ENCODE peak calls at places on chromosomes 11 and 22, in eight cellular contexts. One of them, this sample, is unnamed.

GRCh38 chr11:119134389-119134978 is 13.1 kb downstream of the HINFP start:
- DNase-seq in NCI-H1092: no peak
- DNase-seq in DMS 273 treated with DMSO at 0.1 percent for 48 hours: no peak
- DNase-seq in C1 segment of cervical spinal cord: no peak
- DNase-seq in Kasumi-1: peak
- DNase-seq in H9: no peak
- DNase-seq in cardiac fibroblast: peak
- DNase-seq in HT1080: no peak
- DNase-seq in this sample: no peak

GRCh38 chr22:42711281-42711731 is 9.4 kb downstream of the A4GALT start:
- DNase-seq in NCI-H1092: no peak
- DNase-seq in DMS 273 treated with DMSO at 0.1 percent for 48 hours: no peak
- DNase-seq in C1 segment of cervical spinal cord: no peak
- DNase-seq in Kasumi-1: no peak
- DNase-seq in H9: no peak
- DNase-seq in cardiac fibroblast: peak
- DNase-seq in HT1080: no peak
- DNase-seq in this sample: no peak

GRCh38 chr11:36009469-36009868 is 65.6 kb downstream of the LDLRAD3 start:
- DNase-seq in NCI-H1092: no peak
- DNase-seq in DMS 273 treated with DMSO at 0.1 percent for 48 hours: no peak
- DNase-seq in C1 segment of cervical spinal cord: no peak
- DNase-seq in Kasumi-1: no peak
- DNase-seq in H9: no peak
- DNase-seq in cardiac fibroblast: peak
- DNase-seq in HT1080: peak
- DNase-seq in this sample: no peak

GRCh38 chr11:134678152-134678551 is 266.1 kb upstream of the B3GAT1 start:
- DNase-seq in NCI-H1092: no peak
- DNase-seq in DMS 273 treated with DMSO at 0.1 percent for 48 hours: no peak
- DNase-seq in C1 segment of cervical spinal cord: no peak
- DNase-seq in Kasumi-1: no peak
- DNase-seq in H9: no peak
- DNase-seq in cardiac fibroblast: no peak
- DNase-seq in HT1080: no peak
- DNase-seq in this sample: no peak

GRCh38 chr11:128806496-128807261 is 60.4 kb downstream of the KCNJ1 start:
- DNase-seq in NCI-H1092: no peak
- DNase-seq in DMS 273 treated with DMSO at 0.1 percent for 48 hours: no peak
- DNase-seq in C1 segment of cervical spinal cord: no peak
- DNase-seq in Kasumi-1: no peak
- DNase-seq in H9: no peak
- DNase-seq in cardiac fibroblast: no peak
- DNase-seq in HT1080: no peak
- DNase-seq in this sample: no peak

GRCh38 chr22:43185860-43186261 is 1.1 kb downstream of the TTLL12 start:
- DNase-seq in NCI-H1092: peak
- DNase-seq in DMS 273 treated with DMSO at 0.1 percent for 48 hours: no peak
- DNase-seq in C1 segment of cervical spinal cord: no peak
- DNase-seq in Kasumi-1: no peak
- DNase-seq in H9: no peak
- DNase-seq in cardiac fibroblast: no peak
- DNase-seq in HT1080: peak
- DNase-seq in this sample: no peak

GRCh38 chr11:116311141-116311540 is 461.6 kb downstream of the BUD13 start:
- DNase-seq in NCI-H1092: peak
- DNase-seq in DMS 273 treated with DMSO at 0.1 percent for 48 hours: no peak
- DNase-seq in C1 segment of cervical spinal cord: no peak
- DNase-seq in Kasumi-1: no peak
- DNase-seq in H9: no peak
- DNase-seq in cardiac fibroblast: no peak
- DNase-seq in HT1080: no peak
- DNase-seq in this sample: no peak

GRCh38 chr11:127003260-127003981 is 2.9 kb upstream of the KIRREL3 start:
- DNase-seq in NCI-H1092: peak
- DNase-seq in DMS 273 treated with DMSO at 0.1 percent for 48 hours: no peak
- DNase-seq in C1 segment of cervical spinal cord: no peak
- DNase-seq in Kasumi-1: no peak
- DNase-seq in H9: peak
- DNase-seq in cardiac fibroblast: no peak
- DNase-seq in HT1080: peak
- DNase-seq in this sample: no peak

GRCh38 chr22:46968848-46969247 is 206.4 kb downstream of the TBC1D22A start:
- DNase-seq in NCI-H1092: no peak
- DNase-seq in DMS 273 treated with DMSO at 0.1 percent for 48 hours: no peak
- DNase-seq in C1 segment of cervical spinal cord: no peak
- DNase-seq in Kasumi-1: no peak
- DNase-seq in H9: no peak
- DNase-seq in cardiac fibroblast: no peak
- DNase-seq in HT1080: no peak
- DNase-seq in this sample: no peak

GRCh38 chr22:30434775-30435315 is 9.3 kb downstream of the MTFP1 start:
- DNase-seq in NCI-H1092: no peak
- DNase-seq in DMS 273 treated with DMSO at 0.1 percent for 48 hours: no peak
- DNase-seq in C1 segment of cervical spinal cord: no peak
- DNase-seq in Kasumi-1: no peak
- DNase-seq in H9: no peak
- DNase-seq in cardiac fibroblast: no peak
- DNase-seq in HT1080: no peak
- DNase-seq in this sample: no peak

GRCh38 chr11:86990520-86990919 is 35.3 kb upstream of the FZD4 start:
- DNase-seq in NCI-H1092: no peak
- DNase-seq in DMS 273 treated with DMSO at 0.1 percent for 48 hours: no peak
- DNase-seq in C1 segment of cervical spinal cord: no peak
- DNase-seq in Kasumi-1: no peak
- DNase-seq in H9: no peak
- DNase-seq in cardiac fibroblast: peak
- DNase-seq in HT1080: peak
- DNase-seq in this sample: no peak

GRCh38 chr11:62909107-62909894 is 11.9 kb downstream of the CHRM1 start:
- DNase-seq in NCI-H1092: peak
- DNase-seq in DMS 273 treated with DMSO at 0.1 percent for 48 hours: peak
- DNase-seq in C1 segment of cervical spinal cord: peak
- DNase-seq in Kasumi-1: peak
- DNase-seq in H9: peak
- DNase-seq in cardiac fibroblast: peak
- DNase-seq in HT1080: peak
- DNase-seq in this sample: no peak

GRCh38 chr22:44398791-44399190 is 86.0 kb upstream of the SHISAL1 start:
- DNase-seq in NCI-H1092: no peak
- DNase-seq in DMS 273 treated with DMSO at 0.1 percent for 48 hours: no peak
- DNase-seq in C1 segment of cervical spinal cord: no peak
- DNase-seq in Kasumi-1: no peak
- DNase-seq in H9: peak
- DNase-seq in cardiac fibroblast: no peak
- DNase-seq in HT1080: no peak
- DNase-seq in this sample: no peak

GRCh38 chr11:125519865-125520834 is 24.1 kb upstream of the FEZ1 start:
- DNase-seq in NCI-H1092: no peak
- DNase-seq in DMS 273 treated with DMSO at 0.1 percent for 48 hours: no peak
- DNase-seq in C1 segment of cervical spinal cord: no peak
- DNase-seq in Kasumi-1: no peak
- DNase-seq in H9: no peak
- DNase-seq in cardiac fibroblast: no peak
- DNase-seq in HT1080: no peak
- DNase-seq in this sample: no peak

GRCh38 chr22:47300698-47301405 is 538.4 kb downstream of the TBC1D22A start:
- DNase-seq in NCI-H1092: no peak
- DNase-seq in DMS 273 treated with DMSO at 0.1 percent for 48 hours: no peak
- DNase-seq in C1 segment of cervical spinal cord: no peak
- DNase-seq in Kasumi-1: no peak
- DNase-seq in H9: no peak
- DNase-seq in cardiac fibroblast: no peak
- DNase-seq in HT1080: no peak
- DNase-seq in this sample: no peak

GRCh38 chr11:40186401-40187091 is 1272.9 kb downstream of the LRRC4C start:
- DNase-seq in NCI-H1092: peak
- DNase-seq in DMS 273 treated with DMSO at 0.1 percent for 48 hours: no peak
- DNase-seq in C1 segment of cervical spinal cord: peak
- DNase-seq in Kasumi-1: no peak
- DNase-seq in H9: no peak
- DNase-seq in cardiac fibroblast: no peak
- DNase-seq in HT1080: peak
- DNase-seq in this sample: no peak

GRCh38 chr11:5069272-5069671 is at the start of gene OR52E1:
- DNase-seq in NCI-H1092: no peak
- DNase-seq in DMS 273 treated with DMSO at 0.1 percent for 48 hours: no peak
- DNase-seq in C1 segment of cervical spinal cord: no peak
- DNase-seq in Kasumi-1: no peak
- DNase-seq in H9: no peak
- DNase-seq in cardiac fibroblast: no peak
- DNase-seq in HT1080: no peak
- DNase-seq in this sample: no peak

GRCh38 chr11:35274909-35275807 is 136.2 kb downstream of the CD44 start:
- DNase-seq in NCI-H1092: peak
- DNase-seq in DMS 273 treated with DMSO at 0.1 percent for 48 hours: no peak
- DNase-seq in C1 segment of cervical spinal cord: peak
- DNase-seq in Kasumi-1: no peak
- DNase-seq in H9: no peak
- DNase-seq in cardiac fibroblast: no peak
- DNase-seq in HT1080: peak
- DNase-seq in this sample: no peak

GRCh38 chr22:19149047-19149883 is 827 bp downstream of the GSC2 start:
- DNase-seq in NCI-H1092: no peak
- DNase-seq in DMS 273 treated with DMSO at 0.1 percent for 48 hours: no peak
- DNase-seq in C1 segment of cervical spinal cord: no peak
- DNase-seq in Kasumi-1: no peak
- DNase-seq in H9: peak
- DNase-seq in cardiac fibroblast: no peak
- DNase-seq in HT1080: no peak
- DNase-seq in this sample: peak

GRCh38 chr11:61507962-61508824 is at the start of gene LRRC10B:
- DNase-seq in NCI-H1092: peak
- DNase-seq in DMS 273 treated with DMSO at 0.1 percent for 48 hours: no peak
- DNase-seq in C1 segment of cervical spinal cord: no peak
- DNase-seq in Kasumi-1: peak
- DNase-seq in H9: peak
- DNase-seq in cardiac fibroblast: no peak
- DNase-seq in HT1080: no peak
- DNase-seq in this sample: no peak

GRCh38 chr11:25566298-25567200 is 765.4 kb upstream of the ANO3 start:
- DNase-seq in NCI-H1092: no peak
- DNase-seq in DMS 273 treated with DMSO at 0.1 percent for 48 hours: no peak
- DNase-seq in C1 segment of cervical spinal cord: no peak
- DNase-seq in Kasumi-1: peak
- DNase-seq in H9: no peak
- DNase-seq in cardiac fibroblast: peak
- DNase-seq in HT1080: no peak
- DNase-seq in this sample: no peak

GRCh38 chr11:1749787-1750351 is 526 bp downstream of the IFITM10 start:
- DNase-seq in NCI-H1092: no peak
- DNase-seq in DMS 273 treated with DMSO at 0.1 percent for 48 hours: no peak
- DNase-seq in C1 segment of cervical spinal cord: no peak
- DNase-seq in Kasumi-1: no peak
- DNase-seq in H9: no peak
- DNase-seq in cardiac fibroblast: peak
- DNase-seq in HT1080: peak
- DNase-seq in this sample: no peak

GRCh38 chr22:50544078-50544745 is 1.5 kb upstream of the KLHDC7B start:
- DNase-seq in NCI-H1092: peak
- DNase-seq in DMS 273 treated with DMSO at 0.1 percent for 48 hours: no peak
- DNase-seq in C1 segment of cervical spinal cord: peak
- DNase-seq in Kasumi-1: peak
- DNase-seq in H9: peak
- DNase-seq in cardiac fibroblast: peak
- DNase-seq in HT1080: no peak
- DNase-seq in this sample: peak

GRCh38 chr11:34223021-34223813 is 117.8 kb downstream of the NAT10 start:
- DNase-seq in NCI-H1092: no peak
- DNase-seq in DMS 273 treated with DMSO at 0.1 percent for 48 hours: no peak
- DNase-seq in C1 segment of cervical spinal cord: no peak
- DNase-seq in Kasumi-1: no peak
- DNase-seq in H9: no peak
- DNase-seq in cardiac fibroblast: peak
- DNase-seq in HT1080: no peak
- DNase-seq in this sample: no peak

GRCh38 chr11:88810420-88811097 is 255.2 kb downstream of the GRM5 start:
- DNase-seq in NCI-H1092: no peak
- DNase-seq in DMS 273 treated with DMSO at 0.1 percent for 48 hours: no peak
- DNase-seq in C1 segment of cervical spinal cord: no peak
- DNase-seq in Kasumi-1: no peak
- DNase-seq in H9: no peak
- DNase-seq in cardiac fibroblast: no peak
- DNase-seq in HT1080: no peak
- DNase-seq in this sample: no peak

GRCh38 chr11:113006916-113007445 is 45.8 kb downstream of the NCAM1 start:
- DNase-seq in NCI-H1092: no peak
- DNase-seq in DMS 273 treated with DMSO at 0.1 percent for 48 hours: no peak
- DNase-seq in C1 segment of cervical spinal cord: no peak
- DNase-seq in Kasumi-1: no peak
- DNase-seq in H9: no peak
- DNase-seq in cardiac fibroblast: no peak
- DNase-seq in HT1080: peak
- DNase-seq in this sample: no peak

GRCh38 chr22:44550666-44551491 is 52.8 kb upstream of the RTL6 start:
- DNase-seq in NCI-H1092: no peak
- DNase-seq in DMS 273 treated with DMSO at 0.1 percent for 48 hours: no peak
- DNase-seq in C1 segment of cervical spinal cord: no peak
- DNase-seq in Kasumi-1: no peak
- DNase-seq in H9: no peak
- DNase-seq in cardiac fibroblast: peak
- DNase-seq in HT1080: peak
- DNase-seq in this sample: no peak

GRCh38 chr22:49203091-49203862 is 624.4 kb downstream of the BRD1 start:
- DNase-seq in NCI-H1092: no peak
- DNase-seq in DMS 273 treated with DMSO at 0.1 percent for 48 hours: no peak
- DNase-seq in C1 segment of cervical spinal cord: no peak
- DNase-seq in Kasumi-1: no peak
- DNase-seq in H9: peak
- DNase-seq in cardiac fibroblast: no peak
- DNase-seq in HT1080: no peak
- DNase-seq in this sample: no peak

GRCh38 chr22:46556775-46557174 is 19.4 kb upstream of the CELSR1 start:
- DNase-seq in NCI-H1092: no peak
- DNase-seq in DMS 273 treated with DMSO at 0.1 percent for 48 hours: no peak
- DNase-seq in C1 segment of cervical spinal cord: no peak
- DNase-seq in Kasumi-1: no peak
- DNase-seq in H9: no peak
- DNase-seq in cardiac fibroblast: no peak
- DNase-seq in HT1080: no peak
- DNase-seq in this sample: no peak

GRCh38 chr11:27204527-27204926 is 158.5 kb downstream of the CCDC34 start:
- DNase-seq in NCI-H1092: no peak
- DNase-seq in DMS 273 treated with DMSO at 0.1 percent for 48 hours: no peak
- DNase-seq in C1 segment of cervical spinal cord: no peak
- DNase-seq in Kasumi-1: no peak
- DNase-seq in H9: peak
- DNase-seq in cardiac fibroblast: peak
- DNase-seq in HT1080: no peak
- DNase-seq in this sample: no peak

GRCh38 chr11:12792590-12792989 is 118.4 kb downstream of the TEAD1 start:
- DNase-seq in NCI-H1092: no peak
- DNase-seq in DMS 273 treated with DMSO at 0.1 percent for 48 hours: no peak
- DNase-seq in C1 segment of cervical spinal cord: no peak
- DNase-seq in Kasumi-1: no peak
- DNase-seq in H9: no peak
- DNase-seq in cardiac fibroblast: peak
- DNase-seq in HT1080: peak
- DNase-seq in this sample: no peak

GRCh38 chr11:105732611-105733010 is 122.7 kb downstream of the GRIA4 start:
- DNase-seq in NCI-H1092: no peak
- DNase-seq in DMS 273 treated with DMSO at 0.1 percent for 48 hours: no peak
- DNase-seq in C1 segment of cervical spinal cord: no peak
- DNase-seq in Kasumi-1: no peak
- DNase-seq in H9: no peak
- DNase-seq in cardiac fibroblast: no peak
- DNase-seq in HT1080: no peak
- DNase-seq in this sample: no peak

GRCh38 chr11:10885703-10886363 is 28.0 kb upstream of the ZBED5 start:
- DNase-seq in NCI-H1092: no peak
- DNase-seq in DMS 273 treated with DMSO at 0.1 percent for 48 hours: no peak
- DNase-seq in C1 segment of cervical spinal cord: no peak
- DNase-seq in Kasumi-1: no peak
- DNase-seq in H9: no peak
- DNase-seq in cardiac fibroblast: peak
- DNase-seq in HT1080: peak
- DNase-seq in this sample: no peak

This sample was measured in central memory CD4-positive, alpha-beta T cell.